ENCODE peak calls at places on chromosomes 16 and 17, in ten cellular contexts. P is AG10803; W is stimulated activated CD4-positive, alpha-beta T cell treated with anti-CD3 and anti-CD28 coated beads, Interleukin-15, amount 100 ng/mL, for 48 hours; O is transverse colon; J is activated CD4-positive, CD25-positive, alpha-beta regulatory T cell treated with anti-CD3 and anti-CD28 coated beads, Interleukin-2, amount 50 U/mL, for 16 hours; X is RCC 7860; F is nucleus accumbens; Q is fibroblast of lung; V is AG04449; R is mammary epithelial cell. D is an unnamed sample.
A peak's percentile ranks its signal among the peaks of the same experiment; 100 is the strongest.

GRCh38 chr16:53346-54236 is at the start of the genes POLR3K and SNRNP25:
- DNase-seq in P (peak; percentile 98), W (peak; percentile 99), O (peak; percentile 99), J (peak; percentile 96), X (peak; percentile 96), F (peak; percentile 95), Q (peak; percentile 97), V (peak; percentile 79), R (peak; percentile 97), D (peak; percentile 99)

GRCh38 chr17:14670861-14671260 is 370.0 kb downstream of the HS3ST3B1 start:
- DNase-seq in P (no peak), W (no peak), O (no peak), J (no peak), X (no peak), F (no peak), Q (no peak), V (no peak), R (no peak), D (no peak)

GRCh38 chr16:66395806-66396555 is 29.5 kb downstream of the CDH5 start:
- DNase-seq in P (no peak), W (no peak), O (no peak), J (no peak), X (no peak), F (no peak), Q (no peak), V (no peak), R (no peak), D (no peak)

GRCh38 chr17:54807331-54807730 is 93.3 kb upstream of the TOM1L1 start:
- DNase-seq in P (no peak), W (no peak), O (no peak), J (no peak), X (no peak), F (no peak), Q (no peak), V (no peak), R (no peak), D (no peak)

GRCh38 chr16:66070140-66070887 is 296.2 kb upstream of the CDH5 start:
- DNase-seq in P (peak; percentile 85), W (no peak), O (peak; percentile 52), J (no peak), X (no peak), F (no peak), Q (peak; percentile 73), V (no peak), R (no peak), D (no peak)

GRCh38 chr16:67986949-67987348 is 6.7 kb upstream of the DPEP3 start:
- DNase-seq in P (no peak), W (no peak), O (no peak), J (no peak), X (no peak), F (no peak), Q (no peak), V (no peak), R (no peak), D (no peak)

GRCh38 chr17:40312131-40312731 is 3.3 kb downstream of the RARA start:
- DNase-seq in P (no peak), W (no peak), O (peak; percentile 17), J (no peak), X (peak; percentile 65), F (no peak), Q (no peak), V (no peak), R (peak; percentile 56), D (no peak)

GRCh38 chr17:68184816-68185436 is 62.9 kb upstream of the AMZ2 start:
- DNase-seq in P (no peak), W (no peak), O (no peak), J (no peak), X (no peak), F (no peak), Q (no peak), V (no peak), R (no peak), D (no peak)

GRCh38 chr17:47632991-47633390 is 16.7 kb upstream of the KPNB1 start:
- DNase-seq in P (no peak), W (no peak), O (no peak), J (no peak), X (no peak), F (no peak), Q (no peak), V (no peak), R (no peak), D (no peak)

GRCh38 chr17:75594499-75595283 is 7.1 kb downstream of the MYO15B start:
- DNase-seq in P (no peak), W (no peak), O (no peak), J (no peak), X (no peak), F (no peak), Q (no peak), V (no peak), R (no peak), D (no peak)

GRCh38 chr17:19248149-19248922 is 11.2 kb downstream of the EPN2 start:
- DNase-seq in P (no peak), W (no peak), O (no peak), J (no peak), X (no peak), F (no peak), Q (no peak), V (no peak), R (peak; percentile 9), D (peak; percentile 77)

GRCh38 chr17:336110-337021 is 16.2 kb downstream of the RPH3AL start:
- DNase-seq in P (no peak), W (no peak), O (peak; percentile 72), J (no peak), X (no peak), F (no peak), Q (no peak), V (no peak), R (no peak), D (no peak)

GRCh38 chr16:17161034-17161433 is 309.7 kb downstream of the XYLT1 start:
- DNase-seq in P (no peak), W (no peak), O (no peak), J (no peak), X (no peak), F (no peak), Q (no peak), V (no peak), R (no peak), D (no peak)